ENCODE peak calls at places on chromosomes 12 and 14, in ten cellular contexts. T is type B pancreatic cell, G is Calu3, A is ovary, Z is PC-3, H is astrocyte of the spinal cord, L is WTC11, I is endothelial cell, N is epithelial cell of esophagus, M is B cell. W is an unnamed sample.

GRCh38 chr12:42421844-42422779 is 96.1 kb downstream of the PPHLN1 start:
- DNase-seq in G (no peak), Z (peak; percentile 18), N (no peak), I (no peak), L (no peak), M (no peak), A (no peak), T (no peak), H (peak; percentile 80), W (peak; percentile 51)

GRCh38 chr14:31842905-31843304 is 234.2 kb upstream of the ARHGAP5 start:
- DNase-seq in H (no peak), N (no peak), Z (no peak), T (no peak), G (no peak), A (no peak), M (no peak), I (no peak), L (no peak), W (no peak)

GRCh38 chr12:15677696-15678095 is 111.5 kb downstream of the EPS8 start:
- DNase-seq in T (no peak), A (no peak), Z (no peak), N (no peak), I (no peak), G (no peak), L (no peak), H (no peak), M (no peak), W (no peak)

GRCh38 chr12:53380797-53381738 is 1.1 kb downstream of the SP1 start:
- DNase-seq in T (no peak), N (peak; percentile 70), G (no peak), Z (peak; percentile 64), I (peak; percentile 27), A (no peak), M (no peak), H (peak; percentile 46), L (peak; percentile 45), W (no peak)

GRCh38 chr12:15633201-15633600 is 156.0 kb downstream of the EPS8 start:
- DNase-seq in A (no peak), G (no peak), Z (no peak), I (no peak), N (peak; percentile 41), H (no peak), M (no peak), T (no peak), L (no peak), W (no peak)

GRCh38 chr12:78530065-78530765 is 334.4 kb upstream of the SYT1 start:
- DNase-seq in A (no peak), Z (no peak), N (peak; percentile 21), H (peak; percentile 68), G (no peak), M (no peak), T (no peak), I (no peak), L (no peak), W (no peak)

GRCh38 chr12:7295529-7295928 is 8.3 kb upstream of the ACSM4 start:
- DNase-seq in L (no peak), I (no peak), N (no peak), M (no peak), Z (no peak), G (no peak), H (no peak), T (no peak), A (no peak), W (no peak)

GRCh38 chr12:120960657-120961056 is 17.7 kb upstream of the HNF1A start:
- DNase-seq in T (no peak), A (no peak), L (no peak), Z (no peak), H (no peak), N (peak; percentile 61), M (no peak), G (no peak), I (no peak), W (peak; percentile 60)

GRCh38 chr14:37078131-37078530 is 94.3 kb downstream of the SLC25A21 start:
- DNase-seq in I (no peak), M (no peak), L (no peak), G (no peak), Z (no peak), T (no peak), H (peak; percentile 74), A (no peak), N (no peak), W (no peak)

GRCh38 chr14:84458881-84459280 is 1071.1 kb upstream of the FLRT2 start:
- DNase-seq in H (no peak), I (no peak), T (no peak), G (no peak), A (no peak), L (no peak), M (no peak), Z (no peak), N (no peak), W (no peak)

GRCh38 chr12:132986885-132987225 is 688 bp downstream of the ZNF26 start:
- DNase-seq in H (peak; percentile 12), L (no peak), T (no peak), A (no peak), I (no peak), G (no peak), M (no peak), Z (peak; percentile 21), N (peak; percentile 36), W (no peak)

GRCh38 chr12:58871557-58871956 is 48.7 kb downstream of the LRIG3 start:
- DNase-seq in L (no peak), A (no peak), M (no peak), T (no peak), N (no peak), G (no peak), H (no peak), Z (no peak), I (no peak), W (no peak)

GRCh38 chr12:56998316-56998715 is 8.0 kb downstream of the ZBTB39 start:
- DNase-seq in A (no peak), H (no peak), N (no peak), Z (no peak), I (no peak), L (no peak), G (no peak), T (no peak), M (no peak), W (no peak)

DNA sequence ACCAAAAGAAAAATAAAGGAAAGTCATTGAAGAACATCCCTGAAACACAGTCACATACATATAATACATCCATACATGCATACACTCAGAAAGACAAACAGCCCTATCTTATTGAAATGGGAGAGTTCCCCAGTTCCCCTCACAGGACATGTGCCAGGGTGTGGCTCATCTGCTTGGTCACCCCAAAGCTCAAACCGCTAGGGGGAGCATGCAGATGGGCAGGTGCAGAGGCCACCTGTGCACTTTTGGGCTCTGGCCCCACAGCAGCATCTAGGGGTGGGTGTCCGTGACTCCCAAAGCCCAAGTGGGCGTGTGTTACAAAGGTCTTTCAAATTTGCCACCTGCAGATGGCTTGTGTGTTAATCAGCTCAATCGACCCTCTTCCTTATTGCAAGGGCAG is 75.2 kb downstream of the CMAS start:
- DNase-seq in N (peak; percentile 16), H (no peak), A (no peak), G (peak; percentile 41), Z (peak; percentile 8), M (no peak), T (no peak), I (no peak), L (peak; percentile 75), W (peak; percentile 35)
- TF ChIP-seq CTCF in N (peak; percentile 41), H (peak; percentile 25), A (no peak), G (peak; percentile 24), Z (peak; percentile 42), M (peak; percentile 37), T (no peak), I (peak; percentile 35), L (peak; percentile 54), W (peak; percentile 45)

GRCh38 chr14:91419044-91419397 is 1.4 kb upstream of the CCDC88C start:
- DNase-seq in I (no peak), L (no peak), H (no peak), T (no peak), G (no peak), Z (no peak), N (no peak), A (no peak), M (no peak), W (no peak)
- TF ChIP-seq CTCF in I (peak; percentile 39), L (no peak), H (no peak), T (peak; percentile 42), G (no peak), Z (no peak), N (no peak), A (no peak), M (peak; percentile 60), W (no peak)

GRCh38 chr12:65696227-65696626 is 128.1 kb upstream of the HMGA2 start:
- DNase-seq in A (no peak), N (peak; percentile 64), Z (peak; percentile 70), M (no peak), H (no peak), I (no peak), T (no peak), G (no peak), L (no peak), W (no peak)

GRCh38 chr12:65695077-65695865 is 129.0 kb upstream of the HMGA2 start:
- DNase-seq in G (peak; percentile 80), I (no peak), N (peak; percentile 93), L (no peak), Z (peak; percentile 99), T (no peak), A (peak; percentile 41), M (no peak), H (peak; percentile 99), W (no peak)

GRCh38 chr12:65703176-65703575 is 121.1 kb upstream of the HMGA2 start:
- DNase-seq in I (no peak), H (no peak), T (no peak), G (no peak), N (no peak), Z (no peak), L (no peak), M (no peak), A (no peak), W (no peak)

GRCh38 chr12:65699251-65699650 is 125.0 kb upstream of the HMGA2 start:
- DNase-seq in H (peak; percentile 49), T (no peak), I (no peak), N (peak; percentile 61), L (no peak), G (no peak), M (no peak), Z (peak; percentile 34), A (no peak), W (peak; percentile 18)
- TF ChIP-seq CTCF in H (peak; percentile 50), T (peak; percentile 26), I (no peak), N (peak; percentile 53), L (no peak), G (no peak), M (no peak), Z (peak; percentile 55), A (no peak), W (no peak)

GRCh38 chr14:58014778-58015177 is 137.2 kb downstream of the ARMH4 start:
- DNase-seq in A (no peak), N (no peak), H (no peak), M (no peak), T (no peak), Z (no peak), L (no peak), G (no peak), I (no peak), W (no peak)
- TF ChIP-seq CTCF in A (no peak), N (no peak), H (no peak), M (no peak), T (peak; percentile 14), Z (peak; percentile 43), L (no peak), G (no peak), I (no peak), W (no peak)

GRCh38 chr12:4996714-4997113 is 47.0 kb upstream of the KCNA5 start:
- DNase-seq in M (no peak), Z (no peak), T (no peak), G (no peak), L (no peak), N (no peak), I (no peak), H (no peak), A (no peak), W (no peak)
- TF ChIP-seq CTCF in M (no peak), Z (no peak), T (no peak), G (no peak), L (no peak), N (no peak), I (no peak), H (no peak), A (no peak), W (no peak)

W was measured in GM13976.